ENCODE peak calls at places on chromosomes 13 and 19, in eight cellular contexts. N is effector memory CD4-positive, alpha-beta T cell; Y is heart right ventricle; C is fibroblast of lung; L is RWPE1; Z is testis; J is Peyer's patch; G is sigmoid colon. E is an unnamed sample.

GRCh38 chr13:24032674-24033073 is 127.8 kb upstream of the SPATA13 start:
- DNase-seq in N (no peak), Y (no peak), C (peak; percentile 64), L (no peak), Z (no peak), J (no peak), G (no peak), E (no peak)

GRCh38 chr19:42468273-42468796 is 25.6 kb upstream of the CXCL17 start:
- DNase-seq in N (no peak), Y (no peak), C (peak; percentile 62), L (peak; percentile 72), Z (no peak), J (peak; percentile 71), G (no peak), E (no peak)

GRCh38 chr19:6216996-6217751 is 62.6 kb downstream of the MLLT1 start:
- DNase-seq in N (no peak), Y (peak; percentile 50), C (peak; percentile 63), L (no peak), Z (peak; percentile 47), J (no peak), G (peak; percentile 66), E (no peak)

GRCh38 chr19:16185925-16186234 is 670 bp downstream of the FAM32A start:
- DNase-seq in N (no peak), Y (no peak), C (peak; percentile 32), L (no peak), Z (no peak), J (no peak), G (no peak), E (no peak)

GRCh38 chr13:114099918-114100445 is 32.4 kb downstream of the RASA3 start:
- DNase-seq in N (no peak), Y (no peak), C (peak; percentile 59), L (no peak), Z (no peak), J (peak; percentile 46), G (peak; percentile 67), E (no peak)

GRCh38 chr13:20221772-20222171 is 10.3 kb downstream of the GJB6 start:
- DNase-seq in N (no peak), Y (no peak), C (no peak), L (no peak), Z (no peak), J (no peak), G (no peak), E (no peak)

GRCh38 chr13:46297338-46297737 is 85.6 kb downstream of the LRRC63 start:
- DNase-seq in N (no peak), Y (no peak), C (peak; percentile 35), L (no peak), Z (no peak), J (no peak), G (no peak), E (no peak)

GRCh38 chr13:102073251-102073650 is 328.6 kb downstream of the FGF14 start:
- DNase-seq in N (no peak), Y (no peak), C (no peak), L (no peak), Z (no peak), J (no peak), G (no peak), E (no peak)

GRCh38 chr13:36358352-36358751 is 12.2 kb upstream of the SPART start:
- DNase-seq in N (no peak), Y (no peak), C (no peak), L (no peak), Z (no peak), J (no peak), G (no peak), E (no peak)

GRCh38 chr19:47227347-47228167 is 3.4 kb downstream of the BBC3 start:
- DNase-seq in N (no peak), Y (peak; percentile 94), C (peak; percentile 92), L (peak; percentile 86), Z (peak; percentile 91), J (peak; percentile 90), G (peak; percentile 98), E (no peak)

GRCh38 chr19:40690699-40691420 is 409 bp upstream of the NUMBL start:
- DNase-seq in N (peak; percentile 80), Y (peak; percentile 95), C (peak; percentile 90), L (peak; percentile 97), Z (peak; percentile 98), J (peak; percentile 97), G (peak; percentile 98), E (peak; percentile 92)

GRCh38 chr19:24177686-24178085 is 90.7 kb downstream of the ZNF254 start:
- DNase-seq in N (no peak), Y (no peak), C (no peak), L (no peak), Z (no peak), J (no peak), G (no peak), E (no peak)

GRCh38 chr13:87884874-87885273 is 213.7 kb downstream of the SLITRK5 start:
- DNase-seq in N (no peak), Y (no peak), C (peak; percentile 64), L (peak; percentile 1), Z (no peak), J (no peak), G (no peak), E (no peak)

GRCh38 chr19:46860846-46861690 is at the start of gene ARHGAP35:
- DNase-seq in N (peak; percentile 76), Y (no peak), C (no peak), L (peak; percentile 84), Z (no peak), J (peak; percentile 63), G (no peak), E (peak; percentile 70)

GRCh38 chr19:3618144-3618810 is 8.3 kb downstream of the CACTIN start:
- DNase-seq in N (no peak), Y (peak; percentile 64), C (peak; percentile 23), L (peak; percentile 52), Z (peak; percentile 66), J (peak; percentile 77), G (peak; percentile 88), E (no peak)

GRCh38 chr13:114057131-114058050 is 75.0 kb downstream of the RASA3 start:
- DNase-seq in N (no peak), Y (no peak), C (no peak), L (no peak), Z (no peak), J (no peak), G (no peak), E (no peak)

GRCh38 chr19:801861-802496 is 4.7 kb downstream of the PTBP1 start:
- DNase-seq in N (no peak), Y (peak; percentile 65), C (peak; percentile 80), L (no peak), Z (peak; percentile 72), J (no peak), G (peak; percentile 82), E (no peak)

GRCh38 chr13:76837811-76838210 is 48.4 kb downstream of the KCTD12 start:
- DNase-seq in N (no peak), Y (no peak), C (no peak), L (no peak), Z (no peak), J (no peak), G (no peak), E (no peak)

GRCh38 chr19:51014242-51014641 is 5.3 kb downstream of the KLK10 start:
- DNase-seq in N (no peak), Y (no peak), C (no peak), L (no peak), Z (no peak), J (no peak), G (no peak), E (no peak)

GRCh38 chr13:51125495-51126226 is 14.6 kb upstream of the C13orf42 start:
- DNase-seq in N (no peak), Y (peak; percentile 53), C (peak; percentile 50), L (peak; percentile 45), Z (peak; percentile 73), J (peak; percentile 65), G (peak; percentile 72), E (peak; percentile 1)

GRCh38 chr19:30225615-30226463 is 146.3 kb upstream of the ZNF536 start:
- DNase-seq in N (no peak), Y (no peak), C (no peak), L (no peak), Z (no peak), J (no peak), G (peak; percentile 44), E (no peak)

GRCh38 chr19:48686103-48686502 is 9.7 kb upstream of the FUT2 start:
- DNase-seq in N (no peak), Y (no peak), C (no peak), L (no peak), Z (no peak), J (no peak), G (no peak), E (no peak)

GRCh38 chr13:106484755-106485193 is 50.7 kb downstream of the EFNB2 start:
- DNase-seq in N (no peak), Y (peak; percentile 48), C (peak; percentile 27), L (no peak), Z (peak; percentile 64), J (no peak), G (peak; percentile 85), E (peak; percentile 29)
- H3K27ac ChIP-seq in N (no peak overlapping the region), Y (peak overlapping the region; percentile 2), C (no peak overlapping the region), L (no peak overlapping the region), Z (peak overlapping the region; percentile 47), J (no peak overlapping the region), G (peak overlapping the region; percentile 96), E (no peak overlapping the region)

DNA sequence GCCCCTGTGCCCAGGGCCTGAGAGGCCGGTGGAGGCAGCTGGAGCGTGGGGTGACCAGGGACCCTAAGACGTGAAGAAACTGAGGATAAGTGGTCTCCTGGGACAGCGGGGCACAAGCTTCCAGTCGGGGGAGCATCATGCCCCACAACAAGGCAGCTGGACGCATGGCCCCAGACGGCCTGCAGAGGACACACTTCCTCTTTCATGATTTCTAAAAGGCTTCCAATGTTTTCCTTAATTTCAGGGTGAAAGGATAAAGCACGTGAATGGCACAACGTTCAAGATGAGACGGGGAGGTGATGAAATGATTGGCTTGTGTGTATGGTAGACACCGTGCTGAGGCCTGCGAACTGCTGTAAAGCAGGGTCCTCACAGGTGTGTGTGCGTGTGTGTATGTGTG is 20.2 kb upstream of the MYDGF start:
- DNase-seq in N (no peak), Y (no peak), C (no peak), L (no peak), Z (no peak), J (no peak), G (no peak), E (no peak)
- H3K27ac ChIP-seq in N (no peak overlapping the region), Y (peak overlapping the region; percentile 79), C (no peak overlapping the region), L (peak overlapping the region; percentile 100), Z (no peak overlapping the region), J (no peak overlapping the region), G (no peak overlapping the region), E (no peak overlapping the region)

GRCh38 chr19:55493052-55493649 is 4.9 kb downstream of the SSC5D start:
- DNase-seq in N (no peak), Y (peak; percentile 57), C (peak; percentile 48), L (no peak), Z (no peak), J (no peak), G (peak; percentile 71), E (no peak)
- H3K27ac ChIP-seq in N (no peak overlapping the region), Y (peak overlapping the region; percentile 86), C (peak overlapping the region; percentile 81), L (peak overlapping the region; percentile 10), Z (peak overlapping the region; percentile 28), J (peak overlapping the region; percentile 33), G (peak overlapping the region; percentile 99), E (no peak overlapping the region)

DNA sequence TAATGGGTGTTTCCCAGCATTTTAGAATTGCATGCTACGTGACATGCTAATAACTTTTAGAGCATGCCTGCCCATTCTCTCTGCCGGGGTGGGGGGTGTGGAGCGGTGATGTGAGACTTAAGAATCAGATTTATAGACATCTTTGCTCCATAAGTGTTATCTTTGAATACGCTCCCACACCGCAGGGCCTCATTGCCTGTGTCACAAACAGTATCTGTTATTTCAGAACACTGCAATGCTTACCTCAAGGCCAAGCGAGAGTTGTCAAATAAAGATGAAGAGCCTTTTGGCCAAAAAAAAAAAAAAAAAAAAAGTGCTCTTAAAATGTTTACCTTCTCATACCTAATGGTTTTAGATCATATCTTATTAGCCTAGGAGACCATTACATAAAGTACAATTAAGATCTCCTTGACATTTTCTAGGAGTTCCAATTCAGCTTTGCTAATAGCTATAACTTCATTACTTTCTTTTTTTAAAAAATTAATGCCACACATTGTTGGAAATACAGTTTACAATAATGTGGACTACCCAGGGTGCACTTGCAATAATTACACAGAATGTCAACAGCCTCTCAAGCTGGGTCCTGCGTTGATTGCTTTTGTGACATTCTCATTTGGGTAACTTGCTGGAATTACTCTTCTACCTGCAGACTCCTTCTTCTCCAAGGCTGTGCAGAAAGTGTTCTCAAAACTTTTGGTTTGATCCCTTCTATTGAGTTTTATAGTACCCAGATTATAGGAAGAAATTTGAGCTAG is 525.3 kb downstream of the KLF12 start:
- DNase-seq in N (no peak), Y (no peak), C (no peak), L (no peak), Z (no peak), J (no peak), G (no peak), E (no peak)
- H3K27ac ChIP-seq in N (no peak overlapping the region), Y (no peak overlapping the region), C (no peak overlapping the region), L (no peak overlapping the region), Z (no peak overlapping the region), J (no peak overlapping the region), G (no peak overlapping the region), E (no peak overlapping the region)